ENCODE peak calls at places on chromosomes 3 and 15, in ten cellular contexts. C is progenitor cell of endocrine pancreas, P is Calu3, L is kidney, U is Peyer's patch, B is endothelial cell, D is transverse colon, Q is AG10803, R is sigmoid colon, E is AG04450. I is an unnamed sample.

GRCh38 chr15:55222588-55222987 is 25.8 kb upstream of the RSL24D1 start:
- DNase-seq in U (no peak), D (no peak), L (no peak), E (no peak), R (no peak), B (no peak), C (no peak), P (no peak), Q (no peak), I (no peak)

GRCh38 chr15:42128476-42128875 is 28.0 kb downstream of the PLA2G4F start:
- DNase-seq in P (no peak), R (no peak), E (no peak), D (no peak), L (no peak), C (no peak), B (no peak), Q (no peak), U (no peak), I (no peak)

GRCh38 chr3:106635271-106635670 is 742.0 kb upstream of the CCDC54 start:
- DNase-seq in L (no peak), B (no peak), U (no peak), E (peak), D (no peak), R (no peak), Q (peak), P (no peak), C (no peak), I (no peak)

GRCh38 chr3:29283297-29283681 is 2.4 kb downstream of the RBMS3 start:
- DNase-seq in R (no peak), Q (peak), L (no peak), C (no peak), U (no peak), D (no peak), P (no peak), E (no peak), B (no peak), I (no peak)

GRCh38 chr3:55894605-55895004 is 407.5 kb upstream of the WNT5A start:
- DNase-seq in U (no peak), B (no peak), L (no peak), C (no peak), D (no peak), R (no peak), Q (no peak), E (no peak), P (no peak), I (no peak)

GRCh38 chr15:93135997-93136397 is 47.0 kb upstream of the RGMA start:
- DNase-seq in P (no peak), E (no peak), C (no peak), R (no peak), B (no peak), D (no peak), Q (no peak), U (no peak), L (no peak), I (no peak)

GRCh38 chr3:36403661-36404060 is 23.4 kb downstream of the STAC start:
- DNase-seq in E (no peak), U (no peak), C (no peak), D (no peak), B (no peak), P (no peak), Q (no peak), R (no peak), L (no peak), I (no peak)

GRCh38 chr15:76274226-76274625 is 37.0 kb downstream of the ETFA start:
- DNase-seq in Q (peak), C (no peak), P (no peak), B (no peak), U (no peak), L (no peak), E (no peak), D (no peak), R (no peak), I (no peak)

GRCh38 chr15:83012038-83012490 is 625 bp upstream of the C15orf40 start:
- DNase-seq in C (no peak), E (no peak), D (no peak), R (no peak), B (no peak), Q (peak), P (no peak), U (no peak), L (no peak), I (no peak)

GRCh38 chr3:132318451-132318850 is 1.2 kb downstream of the ACP3 start:
- DNase-seq in B (no peak), L (no peak), E (no peak), U (no peak), D (no peak), Q (no peak), R (no peak), C (no peak), P (no peak), I (no peak)

GRCh38 chr3:48190911-48191310 is 2.7 kb upstream of the CDC25A start:
- DNase-seq in D (no peak), E (no peak), C (no peak), Q (no peak), U (no peak), L (peak), P (no peak), B (no peak), R (no peak), I (no peak)

GRCh38 chr3:115655761-115656282 is 32.5 kb downstream of the GAP43 start:
- DNase-seq in U (no peak), R (no peak), P (no peak), C (no peak), D (no peak), Q (no peak), L (no peak), E (no peak), B (no peak), I (no peak)

GRCh38 chr3:193346259-193346658 is 32.3 kb downstream of the ATP13A5 start:
- DNase-seq in C (no peak), D (no peak), L (no peak), B (no peak), U (no peak), P (no peak), Q (no peak), R (no peak), E (no peak), I (no peak)

GRCh38 chr15:60115579-60116415 is 111.7 kb downstream of the FOXB1 start:
- DNase-seq in C (no peak), R (no peak), P (no peak), B (no peak), Q (peak), D (no peak), E (no peak), U (no peak), L (no peak), I (no peak)

GRCh38 chr15:60119101-60119500 is 115.0 kb downstream of the FOXB1 start:
- DNase-seq in Q (no peak), L (no peak), E (no peak), C (no peak), U (no peak), B (no peak), P (no peak), R (no peak), D (no peak), I (no peak)

GRCh38 chr15:60118146-60118545 is 114.0 kb downstream of the FOXB1 start:
- DNase-seq in L (no peak), Q (no peak), R (no peak), D (no peak), P (no peak), C (no peak), U (no peak), B (no peak), E (no peak), I (no peak)

GRCh38 chr15:60118564-60119080 is 114.5 kb downstream of the FOXB1 start:
- DNase-seq in Q (no peak), L (no peak), P (no peak), R (no peak), D (no peak), E (no peak), U (no peak), C (no peak), B (no peak), I (no peak)

DNA sequence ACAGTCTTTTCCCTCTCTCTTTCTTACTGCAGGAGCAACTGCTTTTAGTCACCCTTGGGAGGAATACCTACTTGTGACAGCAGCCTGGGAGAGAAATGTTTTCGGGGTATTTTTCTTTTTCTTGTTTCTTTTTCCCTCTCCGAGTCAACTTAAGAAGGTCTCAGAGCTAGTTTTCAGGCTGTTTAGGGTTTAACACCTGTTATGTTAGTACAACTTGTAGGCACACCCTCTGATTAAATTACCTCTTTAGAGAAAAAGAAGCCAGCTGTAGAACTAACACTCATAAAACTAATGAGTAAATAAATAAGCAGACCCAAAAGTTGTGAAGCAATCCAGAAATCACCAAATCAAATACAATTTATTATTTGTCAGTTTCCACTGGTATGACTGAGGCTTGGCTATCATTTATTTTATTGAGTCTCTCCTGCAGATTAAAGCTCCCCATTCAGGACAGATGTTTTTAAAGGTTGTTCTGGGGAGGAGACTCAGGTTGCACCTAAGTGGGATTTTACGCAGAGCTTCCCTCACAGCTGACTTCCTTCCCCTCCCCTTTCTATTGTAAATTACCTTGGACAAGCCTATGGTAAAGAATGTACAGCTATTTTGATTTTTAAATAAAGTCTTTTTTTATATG is 112.5 kb downstream of the FOXB1 start:
- DNase-seq in E (no peak), D (no peak), U (no peak), Q (no peak), B (no peak), L (no peak), C (no peak), R (no peak), P (no peak), I (no peak)
- TF ChIP-seq CTCF in E (no peak), D (no peak), U (no peak), Q (no peak), B (no peak), L (no peak), C (no peak), R (no peak), P (no peak), I (no peak)

GRCh38 chr15:89495638-89496145 is 691 bp downstream of the RHCG start:
- DNase-seq in U (no peak), B (no peak), Q (no peak), E (no peak), R (no peak), P (no peak), C (no peak), L (peak), D (no peak), I (no peak)

GRCh38 chr15:89494006-89494405 is 2.4 kb downstream of the RHCG start:
- DNase-seq in Q (no peak), L (peak), P (no peak), U (no peak), D (no peak), E (no peak), C (no peak), B (no peak), R (peak), I (peak)

GRCh38 chr15:89498574-89498906 is 2.2 kb upstream of the RHCG start:
- DNase-seq in P (no peak), Q (no peak), D (no peak), U (no peak), C (no peak), B (no peak), R (no peak), E (no peak), L (no peak), I (no peak)

GRCh38 chr15:89494941-89495637 is 1.3 kb downstream of the RHCG start:
- DNase-seq in L (peak), B (peak), R (peak), C (no peak), P (peak), D (peak), Q (no peak), E (no peak), U (no peak), I (no peak)

GRCh38 chr15:89496155-89497098 is at the start of gene RHCG:
- DNase-seq in R (no peak), P (peak), L (peak), C (peak), D (peak), E (no peak), B (peak), Q (peak), U (no peak), I (no peak)
- TF ChIP-seq CTCF in R (peak), P (peak), L (no peak), C (peak), D (peak), E (peak), B (peak), Q (peak), U (peak), I (peak)

DNA sequence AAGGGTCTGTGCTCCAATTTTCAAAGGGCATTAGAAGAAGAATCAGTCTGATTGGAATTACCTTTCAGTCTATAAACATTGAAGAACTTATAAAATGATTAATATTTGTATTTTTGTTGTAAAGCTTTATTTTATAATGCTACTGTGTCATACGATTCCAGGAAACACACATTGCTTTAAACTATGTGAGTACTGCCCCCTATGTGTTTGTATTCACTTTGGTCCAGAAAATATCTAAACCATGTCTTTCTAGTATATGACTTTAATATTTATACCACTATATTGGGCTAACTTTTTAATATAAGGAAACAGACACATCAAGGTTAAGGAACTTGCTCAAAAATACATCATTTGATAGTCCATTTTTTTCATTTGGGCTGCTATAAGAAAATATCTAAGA is 3.2 kb upstream of the RIOX2 start:
- DNase-seq in U (no peak), R (no peak), Q (no peak), B (no peak), L (no peak), D (no peak), E (no peak), P (no peak), C (no peak), I (no peak)
- TF ChIP-seq CTCF in U (no peak), R (no peak), Q (peak), B (no peak), L (no peak), D (no peak), E (peak), P (no peak), C (no peak), I (peak)

DNA sequence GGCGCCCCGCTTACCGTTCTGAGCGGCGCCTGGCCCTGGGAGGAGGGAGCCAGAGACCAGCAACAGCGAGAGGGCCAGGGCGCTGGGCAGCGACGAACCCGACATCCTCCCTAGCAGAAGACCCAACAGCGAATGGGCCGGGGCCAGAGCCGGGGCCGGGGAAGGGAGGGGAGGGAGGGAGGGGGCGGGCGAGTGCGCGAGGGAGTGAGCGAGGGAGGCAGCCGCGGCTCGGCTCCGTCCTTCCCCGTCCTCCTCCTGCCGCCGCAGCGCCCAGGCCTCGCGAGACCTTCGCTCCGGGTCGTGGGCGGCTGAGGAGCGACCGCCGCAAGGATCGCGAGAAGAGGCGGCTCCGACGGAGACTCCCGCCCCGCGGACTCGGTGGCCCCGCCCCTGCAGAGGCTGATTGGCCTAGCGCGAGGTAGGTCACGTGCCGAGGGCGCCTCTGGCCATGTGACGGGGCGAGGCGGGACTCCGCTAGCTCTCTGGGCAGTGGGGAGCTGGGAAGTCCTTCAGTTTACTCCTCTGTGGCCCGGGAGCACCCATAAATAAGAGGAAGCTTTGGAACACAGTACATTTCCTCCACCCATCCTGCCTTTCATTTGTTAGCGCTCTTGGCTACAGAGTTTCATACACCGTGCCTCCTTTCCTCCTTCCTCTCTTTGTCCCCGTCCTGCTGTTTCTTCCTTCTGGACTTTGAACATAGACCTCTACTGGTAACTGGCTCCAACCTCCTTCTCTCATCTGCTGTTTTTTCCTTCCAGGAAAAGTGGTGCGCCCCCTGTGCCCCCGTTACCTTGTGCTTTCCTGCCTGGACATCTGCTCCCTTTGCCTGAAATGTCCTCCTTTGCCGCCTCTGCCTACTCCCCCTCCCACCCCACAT is at the start of gene NPTN:
- DNase-seq in P (peak), Q (peak), C (peak), B (peak), D (peak), E (peak), L (peak), U (peak), R (peak), I (peak)
- TF ChIP-seq CTCF in P (no peak), Q (peak), C (peak), B (no peak), D (no peak), E (peak), L (no peak), U (no peak), R (no peak), I (peak)

GRCh38 chr15:91054791-91055190 is 32.4 kb upstream of the VPS33B start:
- DNase-seq in C (no peak), L (no peak), E (no peak), D (no peak), U (no peak), Q (no peak), R (no peak), B (no peak), P (no peak), I (no peak)

GRCh38 chr15:91050128-91050455 is 27.7 kb upstream of the VPS33B start:
- DNase-seq in Q (no peak), P (no peak), E (no peak), B (no peak), U (no peak), D (no peak), R (no peak), L (no peak), C (no peak), I (no peak)

GRCh38 chr15:91051248-91051647 is 28.9 kb upstream of the VPS33B start:
- DNase-seq in P (no peak), R (no peak), C (no peak), E (no peak), D (no peak), Q (no peak), B (no peak), L (no peak), U (no peak), I (no peak)

DNA sequence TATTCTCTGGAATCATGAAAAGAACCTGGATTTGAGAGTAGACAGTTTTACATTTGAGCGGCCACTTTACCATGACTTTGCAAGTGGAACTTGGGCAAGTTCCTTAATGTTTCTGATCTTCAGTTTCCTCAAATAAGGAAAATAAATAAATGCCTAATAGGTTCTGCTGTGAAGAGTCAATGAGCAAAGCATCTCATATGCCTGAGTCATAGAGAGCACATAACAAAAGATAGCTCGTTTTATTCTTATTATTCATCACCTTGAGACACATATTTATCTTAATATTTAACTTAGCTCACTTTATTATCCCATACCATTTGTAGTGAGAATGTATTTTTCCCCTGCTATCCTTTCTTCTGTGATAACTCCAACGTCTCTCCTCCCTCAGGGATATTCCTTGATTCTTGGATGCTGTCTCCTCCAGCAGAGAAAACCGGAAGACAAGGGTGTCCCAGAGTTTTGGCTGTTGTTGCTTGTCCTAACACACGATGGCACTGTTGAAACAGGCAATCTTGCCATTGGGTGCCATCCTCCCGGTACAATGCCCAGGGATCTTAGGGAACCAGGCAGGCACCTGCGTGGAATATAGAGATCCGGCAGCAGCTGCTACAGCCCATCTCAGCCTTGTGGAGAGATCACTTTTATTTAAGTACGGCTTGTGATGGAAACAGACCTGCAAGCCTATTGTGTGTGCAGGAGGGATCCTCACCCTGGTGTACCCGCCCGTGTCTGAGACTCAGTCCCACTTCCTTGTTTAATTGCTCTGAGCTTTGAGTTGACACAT is 33.3 kb upstream of the VPS33B start:
- DNase-seq in C (peak), E (peak), P (peak), L (no peak), B (peak), Q (peak), U (no peak), R (peak), D (peak), I (no peak)
- TF ChIP-seq CTCF in C (peak), E (peak), P (peak), L (peak), B (peak), Q (peak), U (peak), R (peak), D (peak), I (peak)

DNA sequence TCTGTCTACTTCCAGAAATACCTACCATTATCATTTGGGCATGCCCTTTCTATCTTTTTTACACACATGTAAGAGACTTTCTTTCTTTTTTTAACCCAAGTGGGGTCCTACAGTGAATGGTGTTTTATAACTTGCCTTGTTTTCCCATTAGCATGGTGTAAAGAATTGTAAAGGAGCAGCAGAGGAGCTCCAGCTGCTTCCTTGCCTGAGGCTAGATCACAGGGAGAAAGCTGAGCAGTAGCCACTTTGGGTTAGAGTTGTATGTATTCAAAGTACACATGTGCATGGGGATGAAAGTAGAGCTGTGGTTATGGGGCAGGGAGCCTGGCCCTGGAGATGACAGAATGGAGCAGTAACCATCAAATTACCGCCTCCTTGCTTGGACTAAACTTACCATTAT is 231.1 kb upstream of the PDZRN3 start:
- DNase-seq in U (no peak), D (no peak), C (no peak), P (no peak), R (no peak), L (no peak), E (no peak), Q (no peak), B (no peak), I (no peak)
- TF ChIP-seq CTCF in U (no peak), D (no peak), C (no peak), P (no peak), R (no peak), L (no peak), E (no peak), Q (no peak), B (no peak), I (no peak)

GRCh38 chr3:133745108-133745507 is 1.1 kb upstream of the TF start:
- DNase-seq in L (no peak), B (no peak), Q (no peak), R (no peak), D (no peak), P (no peak), E (no peak), U (no peak), C (no peak), I (no peak)
- TF ChIP-seq CTCF in L (no peak), B (no peak), Q (no peak), R (no peak), D (no peak), P (no peak), E (no peak), U (no peak), C (no peak), I (no peak)

I was measured in chondrocyte.